ENCODE peak calls at places on chromosomes 12 and 14, in five cellular contexts. P, J, E, B and X are unnamed samples.

GRCh38 chr14:91244501-91244901 is at the start of gene GPR68:
- DNase-seq in J (peak), P (peak), E (peak), B (peak), X (peak)

GRCh38 chr14:86777950-86778602 is 1214.9 kb downstream of the GALC start:
- DNase-seq in P (no peak), J (no peak), E (no peak), B (no peak), X (no peak)

GRCh38 chr12:58190624-58191023 is 249.3 kb downstream of the ATP23 start:
- DNase-seq in P (no peak), J (no peak), E (no peak), B (no peak), X (no peak)

GRCh38 chr12:91058821-91059220 is 997 bp upstream of the KERA start:
- DNase-seq in J (no peak), P (no peak), B (no peak), E (no peak), X (no peak)

GRCh38 chr12:77540097-77540496 is 290.6 kb upstream of the NAV3 start:
- DNase-seq in J (no peak), P (no peak), E (no peak), B (no peak), X (no peak)

GRCh38 chr12:49097381-49097780 is 2.8 kb upstream of the DHH start:
- DNase-seq in E (no peak), J (no peak), P (no peak), B (no peak), X (no peak)

GRCh38 chr12:60935981-60936761 is 1324.0 kb upstream of the USP15 start:
- DNase-seq in E (no peak), P (no peak), B (no peak), J (no peak), X (no peak)

GRCh38 chr12:38886064-38886463 is 19.3 kb downstream of the CPNE8 start:
- DNase-seq in B (peak), J (peak), E (peak), P (no peak), X (no peak)

GRCh38 chr12:7117670-7118069 is 8.7 kb upstream of the C1RL start:
- DNase-seq in B (no peak), E (no peak), J (no peak), P (no peak), X (no peak)

GRCh38 chr12:74641694-74642093 is 104.1 kb downstream of the ATXN7L3B start:
- DNase-seq in E (no peak), B (no peak), J (no peak), P (no peak), X (no peak)

GRCh38 chr12:19910681-19911080 is 457.7 kb upstream of the PDE3A start:
- DNase-seq in E (no peak), P (no peak), B (no peak), J (no peak), X (no peak)

GRCh38 chr12:19912996-19913395 is 455.3 kb upstream of the PDE3A start:
- DNase-seq in P (no peak), J (no peak), B (no peak), E (no peak), X (no peak)

GRCh38 chr12:19916193-19916498 is 452.2 kb upstream of the PDE3A start:
- DNase-seq in E (no peak), P (no peak), J (no peak), B (no peak), X (no peak)

GRCh38 chr12:19916982-19917381 is 451.4 kb upstream of the PDE3A start:
- DNase-seq in B (no peak), P (no peak), J (no peak), E (no peak), X (no peak)

GRCh38 chr12:19915392-19916192 is 452.7 kb upstream of the PDE3A start:
- DNase-seq in B (peak), E (peak), J (no peak), P (no peak), X (no peak)
- TF ChIP-seq CTCF in B (peak), E (peak), J (peak), P (peak), X (no peak)

GRCh38 chr12:99916555-99916954 is 68.2 kb downstream of the ANKS1B start:
- DNase-seq in P (no peak), E (no peak), B (no peak), J (no peak), X (no peak)

GRCh38 chr12:99915251-99916082 is 69.3 kb downstream of the ANKS1B start:
- DNase-seq in J (no peak), P (no peak), E (peak), B (no peak), X (no peak)

GRCh38 chr12:99918003-99918402 is 66.7 kb downstream of the ANKS1B start:
- DNase-seq in P (no peak), E (no peak), B (no peak), J (no peak), X (no peak)

GRCh38 chr12:99920561-99920960 is 64.2 kb downstream of the ANKS1B start:
- DNase-seq in B (no peak), E (no peak), P (no peak), J (no peak), X (no peak)
- TF ChIP-seq CTCF in B (no peak), E (no peak), P (no peak), J (no peak), X (no peak)

DNA sequence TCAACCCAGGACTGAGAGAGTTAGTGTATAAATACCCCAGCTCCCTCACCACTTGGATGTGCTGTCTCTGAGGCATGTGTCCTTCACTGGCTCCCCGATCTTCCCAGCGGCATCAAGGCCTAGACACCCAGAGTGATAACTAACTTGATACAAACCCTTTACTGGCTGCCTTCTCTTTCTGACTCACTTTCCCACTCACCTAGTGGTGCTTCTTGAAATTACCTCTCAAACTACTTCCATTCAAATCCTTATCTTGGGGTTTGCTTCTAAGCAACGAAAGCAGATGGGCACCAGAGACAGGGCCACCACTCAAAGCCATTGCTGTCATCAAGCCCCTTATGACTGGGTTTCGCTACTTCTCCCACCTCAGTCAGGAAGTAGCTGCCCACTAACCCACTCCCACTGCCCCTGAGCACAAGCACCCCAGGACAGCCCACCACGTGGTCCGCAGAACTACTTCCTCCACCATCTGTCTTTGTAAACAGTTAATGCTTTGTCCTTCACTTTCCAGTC is 17.2 kb downstream of the ZFP36L1 start:
- DNase-seq in P (no peak), J (no peak), B (no peak), E (no peak), X (no peak)
- TF ChIP-seq CTCF in P (no peak), J (no peak), B (no peak), E (no peak), X (no peak)

GRCh38 chr14:52951730-52952481 is 1.1 kb upstream of the FERMT2 start:
- DNase-seq in J (no peak), B (peak), P (peak), E (peak), X (no peak)
- TF ChIP-seq CTCF in J (peak), B (peak), P (peak), E (peak), X (no peak)

GRCh38 chr12:103504606-103505005 is 8.8 kb upstream of the C12orf42 start:
- DNase-seq in P (no peak), B (no peak), J (no peak), E (no peak), X (no peak)

GRCh38 chr12:103505371-103506236 is 9.8 kb upstream of the C12orf42 start:
- DNase-seq in B (no peak), E (no peak), P (no peak), J (no peak), X (peak)

GRCh38 chr12:103499571-103499970 is 3.8 kb upstream of the C12orf42 start:
- DNase-seq in P (no peak), B (no peak), E (no peak), J (no peak), X (no peak)

GRCh38 chr12:103501447-103501846 is 5.7 kb upstream of the C12orf42 start:
- DNase-seq in J (no peak), E (no peak), B (no peak), P (no peak), X (no peak)

GRCh38 chr12:103503546-103504480 is 8.0 kb upstream of the C12orf42 start:
- DNase-seq in P (no peak), J (no peak), B (peak), E (no peak), X (peak)
- TF ChIP-seq CTCF in P (no peak), J (no peak), B (peak), E (peak), X (peak)

GRCh38 chr12:54046809-54047159 is 6.9 kb upstream of the HOXC4 start:
- DNase-seq in J (no peak), E (no peak), B (no peak), P (no peak), X (no peak)
- TF ChIP-seq CTCF in J (no peak), E (no peak), B (no peak), P (no peak), X (no peak)

DNA sequence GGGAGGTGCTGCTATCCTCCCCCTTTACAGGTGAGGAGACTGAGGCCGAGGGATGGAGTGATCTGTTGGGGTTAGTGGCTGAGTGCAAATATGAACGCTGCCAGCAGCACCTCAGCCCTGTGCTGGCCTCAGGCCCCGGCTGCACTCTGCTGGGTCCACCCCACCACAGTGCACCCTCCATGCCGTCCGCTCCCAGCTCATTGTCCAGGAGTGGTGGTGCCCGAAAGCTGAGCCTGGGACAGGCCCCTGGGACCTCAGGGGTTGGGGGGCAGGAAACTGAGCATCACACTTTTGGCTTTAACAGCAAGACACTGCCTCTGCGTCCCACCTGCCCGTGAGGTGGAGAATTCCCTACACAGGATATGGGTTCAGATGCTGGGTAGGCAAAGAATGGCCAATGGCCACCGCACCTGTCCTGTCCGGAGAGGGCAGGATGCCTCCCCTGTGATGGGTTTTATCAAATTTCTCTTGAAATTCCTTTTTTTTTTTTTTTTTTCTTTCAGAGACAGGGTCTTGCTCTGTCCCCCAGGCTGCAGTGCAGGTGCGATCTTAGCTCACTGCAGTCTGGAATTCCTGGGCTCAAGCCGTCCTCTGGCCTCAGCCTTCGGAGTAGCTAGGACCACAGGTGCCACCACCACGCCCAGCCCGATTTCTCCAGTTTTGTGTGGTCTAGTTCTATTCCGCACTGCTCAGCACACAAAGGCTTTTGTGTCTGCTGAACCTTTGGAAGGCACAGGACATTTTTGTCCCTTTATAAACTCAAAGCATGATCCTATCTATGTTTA is 31.3 kb upstream of the FBRSL1 start:
- DNase-seq in P (no peak), J (no peak), E (no peak), B (no peak), X (no peak)
- TF ChIP-seq CTCF in P (no peak), J (no peak), E (no peak), B (no peak), X (no peak)

GRCh38 chr14:81303258-81303935 is 82.6 kb upstream of the GTF2A1 start:
- DNase-seq in E (no peak), P (no peak), B (no peak), J (no peak), X (no peak)

GRCh38 chr14:81305743-81306142 is 85.0 kb upstream of the GTF2A1 start:
- DNase-seq in B (no peak), P (no peak), J (no peak), E (no peak), X (no peak)

GRCh38 chr14:81301371-81301770 is 80.6 kb upstream of the GTF2A1 start:
- DNase-seq in B (no peak), P (no peak), J (no peak), E (no peak), X (no peak)

GRCh38 chr14:81301813-81302212 is 81.1 kb upstream of the GTF2A1 start:
- DNase-seq in J (no peak), B (no peak), E (no peak), P (no peak), X (no peak)

DNA sequence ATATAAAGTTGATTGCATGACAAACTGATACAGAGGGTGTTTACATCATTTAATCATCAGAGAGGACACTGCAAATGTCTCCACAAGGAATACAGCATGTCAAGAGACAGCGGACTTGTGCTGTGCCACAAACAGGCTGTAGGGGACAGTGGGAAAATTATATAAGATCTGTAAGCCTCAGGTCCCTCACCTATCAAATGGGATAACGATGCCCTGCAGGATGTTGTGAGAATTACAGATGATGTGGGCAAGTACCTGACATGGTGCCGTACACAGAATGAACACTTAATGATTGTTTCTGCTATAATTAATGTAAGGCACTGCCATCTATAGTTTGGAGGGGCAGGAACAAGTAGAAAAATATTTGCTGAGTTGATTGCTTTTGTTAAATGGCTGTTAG is 81.9 kb upstream of the GTF2A1 start:
- DNase-seq in E (no peak), B (no peak), P (no peak), J (no peak), X (no peak)
- TF ChIP-seq CTCF in E (no peak), B (peak), P (no peak), J (no peak), X (no peak)

DNA sequence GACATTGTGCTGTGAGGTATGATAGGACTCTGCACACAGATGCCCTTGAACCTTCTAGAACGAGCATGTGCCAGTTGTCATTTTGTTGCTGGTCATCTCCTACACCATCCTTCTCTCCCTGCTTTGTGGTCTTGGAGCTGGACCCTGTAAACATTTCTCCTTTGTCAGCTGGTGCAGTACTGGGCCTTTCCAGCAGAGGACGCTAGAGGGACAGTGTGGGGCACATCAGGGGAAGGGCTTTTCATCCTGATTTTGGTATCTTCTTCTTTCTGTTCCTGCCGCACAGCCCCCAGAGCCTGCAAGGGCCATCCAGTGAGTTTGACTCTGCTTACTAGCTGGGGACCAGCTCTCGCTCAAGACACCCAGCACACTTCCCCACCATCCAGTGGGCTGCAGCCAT is 484.6 kb downstream of the AACS start:
- DNase-seq in J (no peak), P (no peak), E (no peak), B (no peak), X (no peak)
- TF ChIP-seq CTCF in J (no peak), P (no peak), E (peak), B (peak), X (no peak)

GRCh38 chr14:36099619-36100018 is 76.9 kb downstream of the PTCSC3 start:
- DNase-seq in B (no peak), J (no peak), E (no peak), P (no peak), X (no peak)
- TF ChIP-seq CTCF in B (no peak), J (no peak), E (no peak), P (no peak), X (no peak)